ENCODE peak calls at places on chromosomes 12 and 14, in seven cellular contexts. J is cardiac muscle cell; G is adrenal gland; V is WERI-Rb-1; Y is CD4-positive, alpha-beta T cell; L is neuronal stem cell; I is caudate nucleus. A is an unnamed sample.

GRCh38 chr14:89719371-89720075 is 235.0 kb downstream of the EFCAB11 start:
- DNase-seq in V (no peak), J (no peak), L (no peak), Y (no peak), G (no peak), I (no peak), A (no peak)

GRCh38 chr14:75181426-75182062 is 5.1 kb upstream of the TMED10 start:
- DNase-seq in L (peak), I (no peak), V (no peak), Y (no peak), G (no peak), J (no peak), A (no peak)

GRCh38 chr14:51807355-51807754 is 53.1 kb upstream of the GNG2 start:
- DNase-seq in L (no peak), G (peak), V (peak), I (no peak), Y (no peak), J (peak), A (no peak)

GRCh38 chr12:127294651-127295205 is 972.2 kb upstream of the TMEM132C start:
- DNase-seq in I (no peak), V (no peak), J (no peak), Y (no peak), L (no peak), G (no peak), A (no peak)

GRCh38 chr12:20460956-20461355 is 92.6 kb downstream of the PDE3A start:
- DNase-seq in L (no peak), Y (no peak), G (no peak), V (no peak), J (no peak), I (no peak), A (no peak)

GRCh38 chr12:120687570-120688289 is 781 bp downstream of the MLEC start:
- DNase-seq in I (no peak), L (no peak), J (peak), V (no peak), G (peak), Y (peak), A (no peak)

GRCh38 chr12:103852498-103852992 is 11.5 kb upstream of the NT5DC3 start:
- DNase-seq in J (peak), L (no peak), V (no peak), Y (no peak), G (no peak), I (no peak), A (no peak)

GRCh38 chr12:109295764-109296425 is 13.2 kb downstream of the FOXN4 start:
- DNase-seq in I (no peak), G (no peak), Y (no peak), V (no peak), J (no peak), L (no peak), A (no peak)

GRCh38 chr12:50271724-50272247 is 11.5 kb downstream of the LIMA1 start:
- DNase-seq in V (no peak), G (peak), I (no peak), L (no peak), Y (no peak), J (peak), A (no peak)

GRCh38 chr14:73240816-73241480 is 3.6 kb downstream of the PAPLN start:
- DNase-seq in J (no peak), I (no peak), L (no peak), Y (no peak), V (peak), G (peak), A (no peak)

GRCh38 chr14:73591690-73592448 is at the start of gene ACOT4:
- DNase-seq in L (no peak), V (no peak), G (peak), J (peak), Y (peak), I (no peak), A (no peak)

GRCh38 chr12:65970821-65971220 is 146.5 kb downstream of the HMGA2 start:
- DNase-seq in Y (no peak), L (no peak), V (no peak), G (no peak), I (no peak), J (no peak), A (no peak)

GRCh38 chr12:88952543-88952942 is 372.3 kb upstream of the KITLG start:
- DNase-seq in Y (no peak), I (no peak), V (no peak), L (no peak), J (peak), G (peak), A (no peak)

GRCh38 chr12:44972746-44973421 is 78.0 kb downstream of the DBX2 start:
- DNase-seq in V (peak), Y (no peak), L (peak), G (peak), I (no peak), J (peak), A (peak)

GRCh38 chr14:25308244-25308643 is 258.3 kb upstream of the STXBP6 start:
- DNase-seq in L (no peak), I (no peak), J (no peak), G (peak), V (no peak), Y (no peak), A (peak)

GRCh38 chr12:26863515-26863914 is 30.5 kb upstream of the ITPR2 start:
- DNase-seq in Y (no peak), V (peak), J (peak), I (no peak), G (no peak), L (no peak), A (no peak)

GRCh38 chr12:124623344-124623885 is 56.0 kb upstream of the NCOR2 start:
- DNase-seq in I (no peak), V (peak), L (no peak), J (no peak), Y (no peak), G (peak), A (no peak)

GRCh38 chr14:101360045-101360931 is 201.0 kb upstream of the DIO3 start:
- DNase-seq in I (no peak), V (no peak), Y (no peak), J (peak), G (peak), L (no peak), A (no peak)

GRCh38 chr12:60148109-60148508 is 552.3 kb downstream of the SLC16A7 start:
- DNase-seq in I (no peak), G (no peak), L (no peak), V (no peak), J (peak), Y (no peak), A (no peak)

GRCh38 chr14:36505892-36506731 is 13.9 kb downstream of the NKX2-1 start:
- DNase-seq in Y (no peak), I (no peak), G (no peak), L (no peak), J (no peak), V (no peak), A (no peak)

GRCh38 chr14:55198749-55199148 is 7.4 kb upstream of the DLGAP5 start:
- DNase-seq in V (no peak), L (no peak), G (no peak), I (no peak), J (peak), Y (no peak), A (no peak)

GRCh38 chr14:35927727-35928126 is 101.6 kb downstream of the BRMS1L start:
- DNase-seq in Y (no peak), I (no peak), V (no peak), L (no peak), G (no peak), J (no peak), A (no peak)

GRCh38 chr14:68894802-68895201 is 84.3 kb downstream of the ACTN1 start:
- DNase-seq in G (no peak), L (no peak), V (no peak), I (no peak), Y (no peak), J (peak), A (no peak)

GRCh38 chr14:73785336-73785833 is 66.2 kb upstream of the PTGR2 start:
- DNase-seq in Y (no peak), L (peak), I (no peak), J (peak), G (peak), V (peak), A (no peak)

GRCh38 chr12:11801643-11802042 is 152.2 kb downstream of the ETV6 start:
- DNase-seq in I (no peak), Y (no peak), G (no peak), J (no peak), L (no peak), V (no peak), A (no peak)
- H3K27ac ChIP-seq in I (no peak), Y (no peak), G (no peak), J (no peak), L (no peak), V (no peak), A (no peak)

DNA sequence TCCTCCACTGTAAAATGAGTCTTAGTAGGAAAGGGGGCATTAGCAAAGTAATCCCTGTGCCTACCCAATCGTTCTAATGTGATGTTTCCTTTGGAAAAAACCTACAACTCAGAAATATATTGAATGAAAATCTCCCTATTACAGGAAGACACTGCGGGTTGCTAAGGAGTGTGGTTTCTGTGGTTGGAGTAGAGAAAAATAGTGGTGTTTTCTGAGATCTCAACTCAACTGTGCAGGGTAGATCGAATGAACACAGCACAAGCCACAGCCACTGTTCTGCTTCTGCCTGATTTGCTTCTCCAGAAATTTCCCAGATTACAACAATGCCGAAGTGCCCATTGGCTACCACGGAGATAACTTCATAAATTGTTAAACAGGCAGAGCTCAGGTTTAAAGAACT is 480.4 kb downstream of the DIO2 start:
- DNase-seq in V (no peak), I (no peak), L (no peak), G (no peak), J (no peak), Y (no peak), A (no peak)
- H3K27ac ChIP-seq in V (no peak), I (no peak), L (no peak), G (no peak), J (no peak), Y (no peak), A (no peak)

GRCh38 chr12:13278249-13278787 is 81.8 kb downstream of the EMP1 start:
- DNase-seq in I (peak), J (peak), G (peak), Y (peak), V (peak), L (peak), A (peak)
- H3K27ac ChIP-seq in I (no peak), J (no peak), G (no peak), Y (no peak), V (peak), L (no peak), A (no peak)

GRCh38 chr12:6280672-6281071 is 29.8 kb upstream of the PLEKHG6 start:
- DNase-seq in Y (no peak), G (no peak), V (no peak), J (no peak), L (no peak), I (no peak), A (no peak)
- H3K27ac ChIP-seq in Y (no peak), G (peak), V (no peak), J (no peak), L (no peak), I (no peak), A (no peak)

GRCh38 chr14:20812576-20812975 is 9.9 kb upstream of the RNASE1 start:
- DNase-seq in Y (no peak), I (no peak), G (no peak), L (no peak), J (no peak), V (no peak), A (no peak)
- H3K27ac ChIP-seq in Y (no peak), I (no peak), G (no peak), L (no peak), J (no peak), V (no peak), A (no peak)

GRCh38 chr12:3992945-3993344 is 119.7 kb upstream of the PARP11 start:
- DNase-seq in J (no peak), Y (no peak), G (no peak), V (no peak), I (no peak), L (no peak), A (no peak)
- H3K27ac ChIP-seq in J (no peak), Y (no peak), G (no peak), V (no peak), I (no peak), L (no peak), A (no peak)

GRCh38 chr12:123151679-123152454 is 977 bp upstream of the PITPNM2 start:
- DNase-seq in L (no peak), G (no peak), V (no peak), I (no peak), J (no peak), Y (no peak), A (no peak)
- H3K27ac ChIP-seq in L (no peak), G (peak), V (no peak), I (peak), J (no peak), Y (no peak), A (no peak)

GRCh38 chr14:47959753-47960152 is 284.3 kb upstream of the MDGA2 start:
- DNase-seq in L (no peak), G (no peak), I (no peak), V (no peak), Y (no peak), J (no peak), A (no peak)
- H3K27ac ChIP-seq in L (no peak), G (no peak), I (no peak), V (no peak), Y (no peak), J (no peak), A (no peak)

A was measured in iPS DF 6.9.